ENCODE peak calls at places on chromosomes 16 and 17, in four cellular contexts. One of them, this sample, is unnamed. For H3K27me3, the result is how much of the 10 kb centered on the place peaks cover.

GRCh38 chr17:73325527-73325842 is 13.7 kb upstream of the CDC42EP4 start:
- DNase-seq in PC-9: no peak
- DNase-seq in prostate gland: no peak
- DNase-seq in CD8-positive, alpha-beta T cell: no peak
- DNase-seq in this sample: no peak

GRCh38 chr16:13940397-13940933 is 20.5 kb downstream of the ERCC4 start:
- DNase-seq in PC-9: no peak
- DNase-seq in prostate gland: no peak
- DNase-seq in CD8-positive, alpha-beta T cell: no peak
- DNase-seq in this sample: no peak

GRCh38 chr17:64778367-64779290 is 116.5 kb upstream of the SMURF2 start:
- DNase-seq in PC-9: no peak
- DNase-seq in CD8-positive, alpha-beta T cell: peak
- DNase-seq in prostate gland: no peak
- DNase-seq in this sample: no peak

GRCh38 chr16:75580-76501 is 2.2 kb upstream of the MPG start:
- DNase-seq in CD8-positive, alpha-beta T cell: no peak
- DNase-seq in prostate gland: no peak
- DNase-seq in PC-9: peak
- DNase-seq in this sample: peak

GRCh38 chr17:52885882-52886281 is 727.4 kb upstream of the CA10 start:
- DNase-seq in CD8-positive, alpha-beta T cell: no peak
- DNase-seq in PC-9: no peak
- DNase-seq in prostate gland: no peak
- DNase-seq in this sample: no peak

GRCh38 chr16:81717662-81718189 is 61.4 kb upstream of the PLCG2 start:
- DNase-seq in prostate gland: no peak
- DNase-seq in CD8-positive, alpha-beta T cell: no peak
- DNase-seq in PC-9: no peak
- DNase-seq in this sample: no peak

GRCh38 chr16:3485821-3486505 is 9.3 kb downstream of the C16orf90 start:
- DNase-seq in PC-9: no peak
- DNase-seq in CD8-positive, alpha-beta T cell: no peak
- DNase-seq in prostate gland: no peak
- DNase-seq in this sample: no peak

GRCh38 chr17:44379887-44380286 is 9.6 kb downstream of the ITGA2B start:
- DNase-seq in prostate gland: no peak
- DNase-seq in CD8-positive, alpha-beta T cell: no peak
- DNase-seq in PC-9: no peak
- DNase-seq in this sample: no peak

GRCh38 chr17:64777413-64778101 is 115.5 kb upstream of the SMURF2 start:
- DNase-seq in prostate gland: no peak
- DNase-seq in CD8-positive, alpha-beta T cell: no peak
- DNase-seq in PC-9: no peak
- DNase-seq in this sample: no peak

GRCh38 chr16:75494184-75494583 is 1.1 kb downstream of the CHST6 start:
- DNase-seq in CD8-positive, alpha-beta T cell: no peak
- DNase-seq in PC-9: no peak
- DNase-seq in prostate gland: no peak
- DNase-seq in this sample: no peak

GRCh38 chr16:2061023-2061422 is 13.2 kb downstream of the TSC2 start:
- DNase-seq in CD8-positive, alpha-beta T cell: no peak
- DNase-seq in prostate gland: no peak
- DNase-seq in PC-9: no peak
- DNase-seq in this sample: no peak

GRCh38 chr17:78359216-78359935 is 501 bp downstream of the SOCS3 start:
- DNase-seq in PC-9: no peak
- DNase-seq in CD8-positive, alpha-beta T cell: peak
- DNase-seq in prostate gland: no peak
- DNase-seq in this sample: no peak

GRCh38 chr16:2025251-2025650 is 1.5 kb upstream of the NHERF2 start:
- DNase-seq in CD8-positive, alpha-beta T cell: no peak
- DNase-seq in PC-9: no peak
- DNase-seq in prostate gland: no peak
- DNase-seq in this sample: no peak

GRCh38 chr16:31400191-31400590 is 7.1 kb downstream of the ITGAD start:
- DNase-seq in PC-9: no peak
- DNase-seq in CD8-positive, alpha-beta T cell: no peak
- DNase-seq in prostate gland: no peak
- DNase-seq in this sample: no peak

GRCh38 chr17:29042679-29043538 is at the start of gene PIPOX:
- DNase-seq in CD8-positive, alpha-beta T cell: no peak
- DNase-seq in PC-9: peak
- DNase-seq in prostate gland: no peak
- DNase-seq in this sample: peak

GRCh38 chr17:57085448-57086068 is 512 bp downstream of the AKAP1 start:
- DNase-seq in PC-9: peak
- DNase-seq in prostate gland: no peak
- DNase-seq in CD8-positive, alpha-beta T cell: peak
- DNase-seq in this sample: peak

GRCh38 chr17:51000835-51001638 is 119.6 kb downstream of the SPAG9 start:
- DNase-seq in prostate gland: peak
- DNase-seq in CD8-positive, alpha-beta T cell: peak
- DNase-seq in PC-9: peak
- DNase-seq in this sample: no peak

GRCh38 chr17:18978655-18979054 is 25.9 kb downstream of the FAM83G start:
- DNase-seq in prostate gland: no peak
- DNase-seq in CD8-positive, alpha-beta T cell: no peak
- DNase-seq in PC-9: no peak
- DNase-seq in this sample: no peak

GRCh38 chr16:1771072-1771863 is at the start of gene NME3:
- DNase-seq in PC-9: peak
- DNase-seq in prostate gland: peak
- DNase-seq in CD8-positive, alpha-beta T cell: peak
- DNase-seq in this sample: peak

GRCh38 chr16:83344014-83344413 is 463.8 kb upstream of the HSBP1 start:
- DNase-seq in CD8-positive, alpha-beta T cell: no peak
- DNase-seq in PC-9: no peak
- DNase-seq in prostate gland: no peak
- DNase-seq in this sample: no peak

GRCh38 chr17:27280527-27280926 is 13.4 kb upstream of the WSB1 start:
- DNase-seq in PC-9: no peak
- DNase-seq in prostate gland: no peak
- DNase-seq in CD8-positive, alpha-beta T cell: no peak
- DNase-seq in this sample: no peak

GRCh38 chr17:6072157-6072556 is 2.0 kb downstream of the WSCD1 start:
- DNase-seq in prostate gland: no peak
- DNase-seq in PC-9: no peak
- DNase-seq in CD8-positive, alpha-beta T cell: no peak
- DNase-seq in this sample: no peak

GRCh38 chr17:35167046-35167445 is 19.4 kb downstream of the UNC45B start:
- DNase-seq in prostate gland: no peak
- DNase-seq in CD8-positive, alpha-beta T cell: no peak
- DNase-seq in PC-9: no peak
- DNase-seq in this sample: no peak

GRCh38 chr17:69358688-69359596 is 32.0 kb upstream of the ABCA5 start:
- DNase-seq in PC-9: no peak
- DNase-seq in CD8-positive, alpha-beta T cell: no peak
- DNase-seq in prostate gland: no peak
- DNase-seq in this sample: no peak

GRCh38 chr16:77974883-77975282 is 47.5 kb upstream of the CLEC3A start:
- DNase-seq in CD8-positive, alpha-beta T cell: no peak
- DNase-seq in prostate gland: no peak
- DNase-seq in PC-9: no peak
- DNase-seq in this sample: no peak

GRCh38 chr17:66018786-66019185 is 173.1 kb downstream of the CEP112 start:
- DNase-seq in prostate gland: no peak
- DNase-seq in CD8-positive, alpha-beta T cell: no peak
- DNase-seq in PC-9: no peak
- DNase-seq in this sample: no peak

GRCh38 chr17:66016231-66016630 is 175.7 kb downstream of the CEP112 start:
- DNase-seq in prostate gland: no peak
- DNase-seq in CD8-positive, alpha-beta T cell: no peak
- DNase-seq in PC-9: no peak
- DNase-seq in this sample: no peak

GRCh38 chr17:66025551-66025950 is 166.4 kb downstream of the CEP112 start:
- DNase-seq in PC-9: no peak
- DNase-seq in CD8-positive, alpha-beta T cell: no peak
- DNase-seq in prostate gland: no peak
- DNase-seq in this sample: no peak

DNA sequence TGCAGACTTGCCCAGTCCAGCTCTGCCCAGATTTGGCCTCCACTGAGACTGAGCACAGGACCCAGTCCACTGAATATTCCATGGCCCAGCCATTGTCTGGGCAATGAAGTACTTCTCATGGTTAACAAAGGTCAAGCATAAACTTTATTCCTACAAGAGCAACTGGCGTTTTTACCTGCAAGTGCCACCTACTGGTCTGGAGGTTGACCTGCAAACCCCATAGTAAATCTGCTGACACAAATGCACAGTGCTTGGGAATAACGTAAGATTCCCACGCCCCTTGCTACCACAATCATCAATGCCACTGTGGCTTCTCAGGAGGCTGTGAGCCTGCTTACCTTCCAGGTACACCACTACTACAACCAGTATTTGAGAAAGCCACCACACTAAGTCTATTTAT is 170.2 kb downstream of the CEP112 start:
- DNase-seq in CD8-positive, alpha-beta T cell: no peak
- DNase-seq in PC-9: no peak
- DNase-seq in prostate gland: no peak
- DNase-seq in this sample: no peak
- TF ChIP-seq CTCF in CD8-positive, alpha-beta T cell: no peak
- TF ChIP-seq CTCF in PC-9: no peak
- TF ChIP-seq CTCF in prostate gland: no peak
- TF ChIP-seq CTCF in this sample: no peak

DNA sequence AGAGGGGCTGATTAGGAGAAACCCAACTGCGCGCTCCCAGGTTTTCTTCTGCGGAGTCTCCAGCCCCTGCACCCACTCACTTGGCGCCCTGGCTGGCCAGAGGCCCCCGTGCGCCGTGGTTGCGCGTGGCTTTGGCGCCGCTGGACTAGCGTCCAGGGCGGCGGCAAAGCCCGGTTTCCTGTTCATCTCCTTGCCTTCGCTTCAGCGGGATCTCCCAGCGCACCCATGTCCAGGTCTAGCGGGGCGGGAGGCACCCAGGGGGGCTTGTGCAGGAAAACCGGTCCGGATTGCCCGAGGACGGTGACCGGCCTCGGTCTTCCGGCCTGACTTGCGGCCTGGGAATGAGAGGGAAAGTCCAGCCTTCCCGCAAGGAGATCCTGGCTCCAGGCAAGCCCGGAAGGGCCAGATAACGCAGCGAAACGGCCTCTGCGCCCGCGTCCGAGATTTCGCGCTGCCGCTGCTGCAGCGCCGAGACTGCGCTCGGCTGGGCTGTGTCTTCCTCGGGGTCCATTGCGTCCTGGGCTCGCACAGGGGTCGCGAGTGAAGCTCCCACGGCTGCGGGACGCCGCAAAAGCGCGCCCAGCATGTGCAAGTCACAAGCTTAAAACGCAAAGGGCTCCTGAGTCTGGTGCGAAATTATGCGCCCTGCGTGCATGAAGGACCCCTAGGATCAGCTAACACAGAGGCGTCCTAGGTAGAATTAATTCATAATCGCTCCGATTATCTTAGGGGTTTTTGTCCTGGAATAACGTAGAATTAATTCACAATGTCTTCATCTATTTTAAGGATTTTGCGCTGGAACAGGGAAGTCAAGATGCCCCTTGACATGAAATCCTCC is 5.7 kb downstream of the FOXF1 start:
- DNase-seq in CD8-positive, alpha-beta T cell: no peak
- DNase-seq in PC-9: no peak
- DNase-seq in prostate gland: no peak
- DNase-seq in this sample: no peak
- H3K4me3 ChIP-seq in CD8-positive, alpha-beta T cell: no peak
- H3K4me3 ChIP-seq in PC-9: no peak
- H3K4me3 ChIP-seq in prostate gland: peak
- H3K4me3 ChIP-seq in this sample: peak

DNA sequence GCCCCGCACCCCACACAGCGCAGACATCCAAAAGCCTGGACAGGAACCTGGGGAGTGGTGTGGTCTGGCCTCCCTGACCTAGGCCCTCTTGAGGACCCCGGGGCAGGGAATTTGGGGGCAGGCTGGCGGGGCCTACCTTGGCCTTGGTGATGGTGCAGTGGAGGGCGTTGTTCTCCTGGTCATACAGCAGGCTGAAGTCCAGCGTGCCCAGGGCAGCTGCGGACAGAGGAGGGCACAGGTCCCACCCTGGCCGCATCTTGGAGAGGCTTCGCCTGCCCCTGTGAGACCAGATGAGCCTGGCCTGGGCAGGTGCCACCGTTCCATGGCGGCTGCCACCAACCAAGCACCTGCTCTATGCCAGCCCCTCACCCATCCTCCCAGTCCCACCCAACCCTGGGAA is 9.0 kb downstream of the DOC2B start:
- DNase-seq in PC-9: no peak
- DNase-seq in prostate gland: no peak
- DNase-seq in CD8-positive, alpha-beta T cell: no peak
- DNase-seq in this sample: no peak
- H3K27me3 ChIP-seq in PC-9: under half
- H3K27me3 ChIP-seq in prostate gland: under half
- H3K27me3 ChIP-seq in CD8-positive, alpha-beta T cell: under half
- H3K27me3 ChIP-seq in this sample: under half

DNA sequence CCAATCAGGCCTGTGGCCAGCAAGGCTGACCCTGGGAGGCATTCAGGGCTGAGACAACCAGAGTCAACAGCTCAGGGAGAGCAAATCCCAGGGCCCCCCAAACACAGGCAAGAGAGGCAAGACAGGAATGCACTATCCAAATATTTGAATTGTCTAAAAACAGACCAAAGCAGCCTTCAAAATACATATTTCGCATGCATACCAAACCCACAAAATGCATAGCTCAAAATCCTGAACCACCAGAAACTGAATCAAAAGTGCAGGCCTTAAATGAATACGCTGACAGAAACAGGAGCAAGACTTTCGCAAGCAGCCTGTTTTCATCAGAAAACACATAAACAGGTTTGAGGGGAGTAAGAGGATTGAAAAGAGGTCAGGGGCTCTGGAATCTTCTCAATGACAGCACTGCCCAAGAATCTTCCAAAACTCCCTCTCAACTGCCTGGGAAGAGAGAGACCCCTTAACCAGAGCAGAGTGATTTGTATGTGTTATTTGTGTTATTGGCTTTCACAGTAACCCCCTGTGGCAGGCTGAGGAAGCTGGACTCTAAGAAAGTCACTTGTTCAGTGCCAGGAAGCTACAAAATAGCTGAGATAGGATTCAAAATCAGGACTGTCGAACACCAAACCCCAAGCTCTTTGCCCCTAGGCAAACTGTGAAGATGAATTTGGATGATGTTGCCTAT is 213.5 kb upstream of the CDH5 start:
- DNase-seq in PC-9: no peak
- DNase-seq in prostate gland: no peak
- DNase-seq in CD8-positive, alpha-beta T cell: no peak
- DNase-seq in this sample: no peak
- TF ChIP-seq CTCF in PC-9: no peak
- TF ChIP-seq CTCF in prostate gland: no peak
- TF ChIP-seq CTCF in CD8-positive, alpha-beta T cell: no peak
- TF ChIP-seq CTCF in this sample: no peak

This sample was measured in lung.